ENCODE peak calls at places on chromosomes 2 and 18, in five cellular contexts. F, U, X, I and P are unnamed samples.

GRCh38 chr2:100246163-100247145 is 75.8 kb downstream of the LONRF2 start:
- DNase-seq in X (no peak), F (no peak), I (no peak), U (no peak), P (no peak)

GRCh38 chr2:96552284-96553175 is 16.0 kb downstream of the ARID5A start:
- DNase-seq in I (no peak), U (no peak), F (no peak), X (peak), P (no peak)

GRCh38 chr2:62467100-62467474 is 38.9 kb downstream of the TMEM17 start:
- DNase-seq in U (no peak), F (no peak), I (no peak), X (no peak), P (no peak)

GRCh38 chr2:200217320-200217719 is 89.2 kb upstream of the SPATS2L start:
- DNase-seq in X (no peak), U (no peak), I (no peak), F (no peak), P (no peak)

GRCh38 chr2:159711562-159712193 is 628 bp upstream of the MARCHF7 start:
- DNase-seq in X (peak), I (peak), U (no peak), F (peak), P (no peak)

GRCh38 chr2:54207666-54208195 is 48.3 kb downstream of the TSPYL6 start:
- DNase-seq in X (no peak), I (peak), F (peak), U (no peak), P (no peak)

GRCh38 chr2:3536682-3537632 is 17.6 kb upstream of the ADI1 start:
- DNase-seq in I (peak), U (no peak), X (no peak), F (peak), P (peak)

GRCh38 chr2:189164732-189165131 is 14.8 kb downstream of the COL5A2 start:
- DNase-seq in F (peak), X (no peak), I (no peak), U (peak), P (no peak)

GRCh38 chr2:45121236-45121927 is 112.1 kb upstream of the SIX2 start:
- DNase-seq in I (no peak), U (peak), X (no peak), F (no peak), P (no peak)

GRCh38 chr2:48519608-48520007 is 10.3 kb upstream of the STON1 start:
- DNase-seq in F (no peak), I (no peak), U (no peak), X (no peak), P (no peak)

GRCh38 chr2:195592101-195592500 is 64.9 kb upstream of the SLC39A10 start:
- DNase-seq in U (no peak), X (no peak), F (no peak), I (no peak), P (no peak)

GRCh38 chr18:31512203-31512764 is 14.3 kb downstream of the DSG2 start:
- DNase-seq in X (no peak), U (no peak), I (peak), F (peak), P (no peak)

GRCh38 chr2:109144721-109145120 is 15.7 kb downstream of the SH3RF3 start:
- DNase-seq in I (no peak), F (no peak), X (no peak), U (no peak), P (no peak)

GRCh38 chr2:112669667-112670066 is 23.9 kb downstream of the SLC20A1 start:
- DNase-seq in X (no peak), F (no peak), U (no peak), I (no peak), P (no peak)

GRCh38 chr2:172084734-172085459 is 410 bp upstream of the DLX1 start:
- DNase-seq in F (peak), I (peak), X (peak), U (peak), P (peak)

GRCh38 chr2:74471332-74472065 is 981 bp downstream of the MRPL53 start:
- DNase-seq in I (no peak), F (no peak), X (no peak), U (no peak), P (peak)

GRCh38 chr2:128374001-128374710 is 55.5 kb upstream of the HS6ST1 start:
- DNase-seq in I (peak), F (peak), X (no peak), U (no peak), P (peak)

GRCh38 chr2:69062307-69062706 is 49.3 kb downstream of the ANTXR1 start:
- DNase-seq in X (no peak), U (no peak), F (no peak), I (no peak), P (no peak)

GRCh38 chr18:27242392-27243047 is 57.4 kb upstream of the CHST9 start:
- DNase-seq in F (no peak), I (no peak), U (no peak), X (no peak), P (no peak)

GRCh38 chr18:70249118-70249517 is 39.7 kb upstream of the SOCS6 start:
- DNase-seq in U (no peak), F (peak), I (peak), X (no peak), P (no peak)

GRCh38 chr2:236241181-236242056 is 22.8 kb downstream of the ASB18 start:
- DNase-seq in X (no peak), F (no peak), I (no peak), U (no peak), P (no peak)

GRCh38 chr18:43526436-43527150 is 249.3 kb upstream of the SYT4 start:
- DNase-seq in U (no peak), X (no peak), F (no peak), I (no peak), P (no peak)

GRCh38 chr18:67669993-67670671 is 153.6 kb upstream of the DSEL start:
- DNase-seq in F (peak), U (no peak), I (peak), X (no peak), P (no peak)

GRCh38 chr2:72864500-72864899 is 22.7 kb upstream of the SPR start:
- DNase-seq in I (peak), U (no peak), X (no peak), F (peak), P (no peak)

GRCh38 chr2:98720286-98720685 is 10.6 kb downstream of the MGAT4A start:
- DNase-seq in F (no peak), U (no peak), I (no peak), X (no peak), P (no peak)

GRCh38 chr2:2935445-2936149 is 442.0 kb downstream of the EIPR1 start:
- DNase-seq in U (no peak), X (no peak), I (no peak), F (no peak), P (no peak)

GRCh38 chr2:11236335-11236734 is 81.1 kb downstream of the SLC66A3 start:
- DNase-seq in U (no peak), X (no peak), I (no peak), F (peak), P (no peak)

GRCh38 chr2:65491381-65491903 is 59.0 kb upstream of the SPRED2 start:
- DNase-seq in F (peak), X (no peak), U (no peak), I (peak), P (no peak)

DNA sequence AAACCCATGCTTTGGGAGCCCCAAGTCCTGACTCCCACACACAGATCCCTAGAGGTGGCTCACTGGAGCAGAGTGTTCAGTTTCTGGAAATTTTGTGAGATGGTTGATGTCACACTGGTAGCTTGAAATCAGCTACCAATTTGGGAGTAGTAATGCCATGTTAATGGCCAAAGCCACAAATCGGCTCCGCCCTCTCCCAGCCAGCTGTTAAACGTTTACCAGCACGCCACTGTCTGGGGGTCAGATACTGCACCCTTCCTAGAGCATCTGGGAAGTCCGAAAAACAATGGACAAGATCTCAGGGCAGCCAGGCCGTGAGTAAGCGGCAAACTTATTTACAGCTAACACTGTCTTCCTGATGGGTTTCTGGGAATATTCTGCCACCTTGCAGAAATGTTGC is 60.3 kb upstream of the FZD7 start:
- DNase-seq in I (no peak), U (no peak), F (no peak), X (no peak), P (no peak)
- H3K27ac ChIP-seq in I (no peak), U (no peak), F (no peak), X (no peak), P (no peak)

GRCh38 chr2:141591787-141592186 is 539.0 kb downstream of the LRP1B start:
- DNase-seq in I (no peak), F (no peak), U (no peak), X (no peak), P (no peak)
- H3K27ac ChIP-seq in I (no peak), F (no peak), U (no peak), X (no peak), P (no peak)

DNA sequence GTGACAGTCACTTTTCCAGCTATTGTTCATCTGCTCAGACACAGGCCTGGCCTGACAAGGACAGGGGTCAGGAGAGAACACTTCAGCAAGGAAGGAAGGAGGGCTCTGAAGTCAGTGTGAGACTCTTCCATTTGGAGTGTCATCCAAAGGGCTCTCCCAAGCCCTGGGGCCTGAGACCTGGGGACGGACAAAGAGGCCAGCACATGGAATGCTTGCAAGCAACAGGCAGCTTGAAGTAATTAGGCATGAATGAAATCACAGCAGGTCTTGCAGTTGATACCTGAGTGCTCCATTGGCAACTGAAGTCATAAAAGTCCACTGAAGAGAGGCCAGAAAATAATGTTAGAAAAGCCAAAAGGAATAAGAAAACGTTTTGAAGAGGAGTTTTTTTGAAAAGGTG is 231.7 kb downstream of the VAPA start:
- DNase-seq in U (no peak), F (no peak), X (no peak), I (no peak), P (no peak)
- H3K27ac ChIP-seq in U (no peak), F (no peak), X (no peak), I (no peak), P (no peak)

GRCh38 chr2:185074156-185074555 is 475.8 kb downstream of the ZNF804A start:
- DNase-seq in F (no peak), U (no peak), I (no peak), X (no peak), P (no peak)
- H3K27ac ChIP-seq in F (no peak), U (no peak), I (no peak), X (no peak), P (no peak)

GRCh38 chr2:36468463-36469266 is 113.1 kb downstream of the CRIM1 start:
- DNase-seq in X (no peak), U (no peak), F (peak), I (peak), P (no peak)
- H3K27ac ChIP-seq in X (no peak), U (no peak), F (peak), I (peak), P (peak)